ENCODE peak calls at places on chromosomes 5 and 9, in eight cellular contexts. C, K, S, H, V, J, O and U are unnamed samples.
A peak's percentile ranks its signal among the peaks of the same experiment; 100 is the strongest.

GRCh38 chr5:38519476-38519875 is 37.0 kb downstream of the LIFR start:
- DNase-seq in C (no peak), K (no peak), S (no peak), H (no peak), V (no peak), J (no peak), O (no peak), U (no peak)

GRCh38 chr5:30102185-30102584 is 1091.3 kb upstream of the CDH6 start:
- DNase-seq in C (no peak), K (no peak), S (no peak), H (no peak), V (no peak), J (no peak), O (no peak), U (no peak)

GRCh38 chr9:91006046-91006445 is 204.4 kb downstream of the SYK start:
- DNase-seq in C (no peak), K (no peak), S (no peak), H (no peak), V (no peak), J (no peak), O (no peak), U (no peak)

GRCh38 chr9:81759680-81760215 is 70.4 kb upstream of the TLE1 start:
- DNase-seq in C (peak; percentile 98), K (peak; percentile 98), S (peak; percentile 66), H (peak; percentile 73), V (no peak), J (no peak), O (no peak), U (peak; percentile 61)

GRCh38 chr5:8394965-8395364 is 526.0 kb downstream of the MTRR start:
- DNase-seq in C (no peak), K (no peak), S (no peak), H (no peak), V (no peak), J (no peak), O (no peak), U (no peak)

GRCh38 chr9:7185612-7186011 is 427.8 kb downstream of the KDM4C start:
- DNase-seq in C (peak; percentile 61), K (peak; percentile 87), S (peak; percentile 61), H (no peak), V (no peak), J (no peak), O (peak; percentile 79), U (peak; percentile 67)

GRCh38 chr5:93677344-93678021 is 63.9 kb downstream of the POU5F2 start:
- DNase-seq in C (peak; percentile 92), K (peak; percentile 90), S (no peak), H (peak; percentile 75), V (no peak), J (no peak), O (peak; percentile 71), U (peak; percentile 18)

GRCh38 chr9:115650768-115651167 is 502.8 kb upstream of the PAPPA start:
- DNase-seq in C (peak; percentile 82), K (peak; percentile 76), S (no peak), H (peak; percentile 81), V (no peak), J (no peak), O (no peak), U (no peak)

GRCh38 chr5:107215581-107215980 is 455.2 kb downstream of the EFNA5 start:
- DNase-seq in C (no peak), K (no peak), S (no peak), H (no peak), V (no peak), J (no peak), O (no peak), U (no peak)

GRCh38 chr5:92409131-92409530 is 1026.0 kb upstream of the ARRDC3 start:
- DNase-seq in C (no peak), K (no peak), S (no peak), H (no peak), V (no peak), J (no peak), O (no peak), U (no peak)

GRCh38 chr5:65926276-65926761 is at the start of gene ERBIN:
- DNase-seq in C (peak; percentile 93), K (peak; percentile 68), S (peak; percentile 47), H (peak; percentile 84), V (peak; percentile 90), J (peak; percentile 92), O (peak; percentile 52), U (no peak)

DNA sequence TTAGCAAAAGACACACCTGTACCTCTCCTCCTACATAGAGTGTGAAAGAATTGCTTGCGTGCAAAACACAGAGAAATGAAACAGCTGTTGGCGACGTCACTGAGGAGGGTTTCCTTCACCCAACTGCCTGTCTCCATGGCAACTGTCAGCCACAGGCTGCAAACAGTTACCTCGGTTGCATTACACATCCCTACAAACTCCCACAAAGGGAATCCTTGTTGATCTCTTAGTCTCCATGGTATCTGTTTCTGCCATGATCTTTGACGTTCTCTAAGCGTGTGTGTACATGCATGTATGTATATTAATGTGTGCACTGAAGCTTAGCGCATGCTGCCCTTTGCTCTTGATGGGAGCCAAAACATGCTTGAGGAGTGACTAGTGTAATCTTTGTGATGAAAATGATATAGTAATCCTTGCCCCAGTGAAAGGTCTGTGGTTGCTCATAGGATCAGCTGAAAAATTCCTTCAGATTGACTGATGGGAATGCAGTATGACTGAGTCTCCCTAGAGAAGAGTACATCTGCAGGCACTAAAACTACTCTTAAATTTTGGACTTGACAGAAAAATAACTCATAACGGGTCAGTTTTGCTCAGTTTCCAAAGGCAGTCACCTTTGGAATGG is 168.3 kb downstream of the ACTL7B start:
- DNase-seq in C (peak; percentile 71), K (peak; percentile 38), S (no peak), H (no peak), V (no peak), J (no peak), O (no peak), U (peak; percentile 59)
- H3K27ac ChIP-seq in C (no peak overlapping the region), K (no peak overlapping the region), S (no peak overlapping the region), H (no peak overlapping the region), V (no peak overlapping the region), J (no peak overlapping the region), O (no peak overlapping the region), U (no peak overlapping the region)

GRCh38 chr9:103601287-103601686 is 492.8 kb upstream of the SMC2 start:
- DNase-seq in C (no peak), K (no peak), S (no peak), H (no peak), V (no peak), J (no peak), O (no peak), U (no peak)
- H3K27ac ChIP-seq in C (no peak overlapping the region), K (no peak overlapping the region), S (no peak overlapping the region), H (no peak overlapping the region), V (no peak overlapping the region), J (no peak overlapping the region), O (no peak overlapping the region), U (no peak overlapping the region)

GRCh38 chr9:29625292-29625731 is 2052.0 kb upstream of the C9orf72 start:
- DNase-seq in C (peak; percentile 92), K (no peak), S (no peak), H (no peak), V (no peak), J (no peak), O (no peak), U (no peak)
- H3K27ac ChIP-seq in C (peak overlapping the region; percentile 93), K (no peak overlapping the region), S (no peak overlapping the region), H (no peak overlapping the region), V (no peak overlapping the region), J (no peak overlapping the region), O (no peak overlapping the region), U (no peak overlapping the region)

DNA sequence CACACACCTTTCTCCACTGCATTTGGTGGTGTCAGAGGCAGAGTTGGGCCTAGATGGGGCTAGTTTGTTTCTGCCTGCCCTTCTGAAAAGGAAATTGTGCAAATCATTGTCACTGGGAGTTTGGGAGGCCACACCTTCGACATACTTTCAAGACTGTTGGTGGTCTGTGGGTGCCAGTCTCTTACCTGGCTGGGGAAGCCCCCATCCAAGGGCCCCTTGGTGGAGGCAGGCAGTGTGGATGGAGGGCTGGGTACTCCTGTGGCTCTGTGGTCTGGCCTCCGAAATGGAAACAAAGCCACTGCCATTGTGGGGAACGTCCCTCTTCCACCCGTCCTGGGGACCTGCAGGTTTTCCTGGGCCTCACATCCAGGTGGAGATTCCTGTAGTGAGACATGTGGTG is 10.9 kb upstream of the PHYHD1 start:
- DNase-seq in C (no peak), K (no peak), S (no peak), H (no peak), V (no peak), J (no peak), O (no peak), U (no peak)
- H3K27ac ChIP-seq in C (no peak overlapping the region), K (no peak overlapping the region), S (peak overlapping the region; percentile 97), H (peak overlapping the region; percentile 3), V (no peak overlapping the region), J (peak overlapping the region; percentile 11), O (no peak overlapping the region), U (peak overlapping the region; percentile 100)